ENCODE peak calls at places on chromosomes 1 and 21, in nine cellular contexts. Z, G, U, Y, J, V, B, O and T are unnamed samples.

GRCh38 chr1:53948291-53948690 is 2.1 kb downstream of the LRRC42 start:
- DNase-seq in G (no peak), J (no peak), U (no peak), Z (no peak), O (no peak), B (no peak), Y (no peak), V (no peak), T (no peak)

GRCh38 chr21:36909901-36910561 is 56.4 kb downstream of the HLCS start:
- DNase-seq in Y (no peak), B (no peak), Z (no peak), V (no peak), O (no peak), U (no peak), J (no peak), G (no peak), T (peak)

GRCh38 chr1:118271883-118272282 is 86.9 kb upstream of the SPAG17 start:
- DNase-seq in Z (no peak), Y (no peak), U (no peak), B (no peak), V (no peak), J (no peak), O (no peak), G (no peak), T (no peak)

GRCh38 chr1:66460776-66461175 is 73.2 kb upstream of the SGIP1 start:
- DNase-seq in O (no peak), V (no peak), Z (no peak), G (no peak), J (no peak), B (no peak), U (no peak), Y (no peak), T (no peak)

GRCh38 chr1:26158271-26159112 is at the start of gene FAM110D:
- DNase-seq in J (peak), Y (no peak), V (no peak), Z (no peak), G (no peak), U (no peak), B (no peak), O (no peak), T (no peak)

GRCh38 chr1:39642796-39643195 is 3.4 kb upstream of the HEYL start:
- DNase-seq in B (no peak), J (no peak), O (no peak), Y (no peak), V (no peak), Z (no peak), G (peak), U (no peak), T (no peak)

GRCh38 chr1:153490272-153491051 is 30.0 kb upstream of the S100A7 start:
- DNase-seq in G (peak), U (no peak), Y (no peak), V (no peak), Z (no peak), B (peak), J (no peak), O (peak), T (peak)

GRCh38 chr1:54347955-54348699 is 58.1 kb downstream of the SSBP3 start:
- DNase-seq in B (peak), Z (no peak), V (peak), O (peak), Y (no peak), J (no peak), U (no peak), G (no peak), T (no peak)

GRCh38 chr1:78840447-78841251 is 165.9 kb downstream of the ADGRL4 start:
- DNase-seq in Y (no peak), J (no peak), G (no peak), B (no peak), O (no peak), U (no peak), V (no peak), Z (no peak), T (no peak)

GRCh38 chr1:59062743-59063142 is 234.2 kb upstream of the FGGY start:
- DNase-seq in V (no peak), B (peak), Z (no peak), J (no peak), U (no peak), Y (no peak), O (peak), G (peak), T (peak)

GRCh38 chr1:45305231-45305630 is 21.5 kb upstream of the HPDL start:
- DNase-seq in Y (no peak), U (no peak), Z (no peak), B (no peak), V (no peak), G (no peak), J (no peak), O (no peak), T (no peak)

GRCh38 chr1:9691726-9692125 is 40.2 kb downstream of the PIK3CD start:
- DNase-seq in Y (no peak), Z (no peak), O (no peak), G (no peak), B (no peak), V (no peak), U (no peak), J (no peak), T (no peak)

GRCh38 chr1:241622708-241623107 is 17.5 kb downstream of the CHML start:
- DNase-seq in B (no peak), G (no peak), Z (no peak), J (no peak), Y (no peak), V (no peak), U (no peak), O (no peak), T (no peak)

GRCh38 chr1:46492871-46493270 is 3.2 kb downstream of the DMBX1 start:
- DNase-seq in U (no peak), B (no peak), J (no peak), G (no peak), V (no peak), Y (no peak), O (no peak), Z (no peak), T (no peak)

GRCh38 chr1:95723346-95723745 is 489.3 kb downstream of the RWDD3 start:
- DNase-seq in Z (no peak), O (no peak), U (no peak), B (no peak), J (no peak), Y (no peak), V (no peak), G (no peak), T (peak)

GRCh38 chr1:63829349-63830327 is 55.8 kb downstream of the ROR1 start:
- DNase-seq in Y (no peak), Z (no peak), V (no peak), O (peak), U (no peak), G (no peak), J (no peak), B (no peak), T (no peak)

GRCh38 chr1:239283229-239283628 is 103.1 kb upstream of the CHRM3 start:
- DNase-seq in B (no peak), G (no peak), Z (no peak), Y (no peak), V (no peak), J (no peak), O (no peak), U (no peak), T (no peak)

GRCh38 chr21:16797530-16797929 is 715.3 kb upstream of the CXADR start:
- DNase-seq in Y (no peak), O (no peak), B (no peak), V (no peak), J (no peak), U (no peak), G (no peak), Z (no peak), T (no peak)

GRCh38 chr21:32626633-32627196 is 14.5 kb upstream of the CFAP298 start:
- DNase-seq in Y (no peak), U (no peak), J (no peak), O (no peak), Z (no peak), B (no peak), G (no peak), V (no peak), T (no peak)

GRCh38 chr21:45498646-45499000 is 43.6 kb downstream of the SLC19A1 start:
- DNase-seq in G (no peak), B (no peak), Y (no peak), O (no peak), J (no peak), Z (no peak), V (peak), U (no peak), T (no peak)

GRCh38 chr1:7975212-7975865 is 13.8 kb downstream of the PARK7 start:
- DNase-seq in O (peak), J (peak), G (peak), Y (peak), U (peak), V (peak), Z (no peak), B (peak), T (peak)

GRCh38 chr1:29197590-29197924 is 15.9 kb upstream of the SRSF4 start:
- DNase-seq in U (no peak), O (peak), B (peak), V (no peak), G (no peak), J (peak), Y (no peak), Z (no peak), T (no peak)

GRCh38 chr1:203408485-203409229 is 57.7 kb upstream of the FMOD start:
- DNase-seq in V (no peak), B (peak), J (peak), U (peak), Y (no peak), Z (no peak), G (peak), O (peak), T (no peak)

GRCh38 chr1:107459204-107459904 is 318.5 kb downstream of the NTNG1 start:
- DNase-seq in G (no peak), V (no peak), B (no peak), U (no peak), Z (no peak), J (no peak), O (no peak), Y (no peak), T (no peak)

GRCh38 chr1:83637009-83637408 is 361.9 kb downstream of the TTLL7 start:
- DNase-seq in O (no peak), U (no peak), B (no peak), V (no peak), Z (no peak), Y (no peak), G (no peak), J (no peak), T (no peak)

GRCh38 chr1:83639785-83640184 is 359.1 kb downstream of the TTLL7 start:
- DNase-seq in Z (no peak), U (no peak), O (no peak), V (no peak), B (no peak), J (no peak), Y (no peak), G (no peak), T (no peak)

GRCh38 chr1:83641206-83641658 is 357.7 kb downstream of the TTLL7 start:
- DNase-seq in Y (no peak), O (no peak), J (no peak), Z (no peak), G (no peak), B (no peak), U (no peak), V (no peak), T (no peak)

GRCh38 chr1:83637586-83637985 is 361.3 kb downstream of the TTLL7 start:
- DNase-seq in Z (no peak), J (no peak), V (no peak), Y (no peak), U (no peak), O (no peak), G (no peak), B (no peak), T (no peak)

DNA sequence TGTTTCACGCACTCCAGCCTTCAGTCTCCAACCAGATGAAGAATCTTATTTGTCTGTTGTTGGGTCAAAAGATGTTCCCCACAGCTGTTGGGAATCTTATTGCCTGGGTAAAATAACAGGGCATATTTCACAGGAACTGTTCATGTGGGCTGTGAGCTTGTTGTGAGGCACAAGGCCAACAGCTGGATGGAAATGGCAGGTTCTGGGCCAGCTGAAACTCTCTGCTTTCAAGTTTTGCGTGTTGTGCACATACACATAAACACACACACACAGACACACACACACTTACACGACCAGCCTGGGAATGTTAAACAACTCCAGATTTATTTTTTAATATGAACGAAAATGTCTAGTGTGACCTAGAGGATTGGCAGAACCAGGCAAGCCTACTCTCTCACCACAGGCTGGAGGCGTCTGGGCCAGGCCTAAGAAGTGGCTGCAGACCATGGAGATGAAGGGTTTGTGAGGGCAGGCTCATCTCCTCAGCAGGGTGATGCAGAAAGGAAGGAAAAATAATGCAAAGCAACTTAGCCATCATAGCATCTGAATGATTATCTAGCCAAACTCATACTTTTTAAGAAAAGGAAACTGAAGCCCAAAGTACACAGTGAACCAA is 357.0 kb downstream of the TTLL7 start:
- DNase-seq in G (no peak), O (no peak), Z (no peak), B (no peak), Y (no peak), J (no peak), U (no peak), V (no peak), T (no peak)
- H3K27ac ChIP-seq in G (peak), O (no peak), Z (no peak), B (peak), Y (no peak), J (no peak), U (no peak), V (peak), T (no peak)

GRCh38 chr1:150560576-150560975 is 11.4 kb downstream of the ADAMTSL4 start:
- DNase-seq in Y (no peak), Z (no peak), V (no peak), U (no peak), B (peak), G (no peak), O (no peak), J (no peak), T (no peak)

GRCh38 chr1:150558328-150558727 is 9.1 kb downstream of the ADAMTSL4 start:
- DNase-seq in U (no peak), V (no peak), Z (no peak), G (no peak), Y (no peak), B (peak), O (no peak), J (no peak), T (no peak)

GRCh38 chr1:150558761-150559626 is 9.8 kb downstream of the ADAMTSL4 start:
- DNase-seq in Y (no peak), B (peak), V (peak), O (no peak), U (no peak), J (peak), G (peak), Z (no peak), T (no peak)

GRCh38 chr1:150560011-150560438 is 10.8 kb downstream of the ADAMTSL4 start:
- DNase-seq in G (peak), Z (peak), O (peak), U (no peak), B (peak), J (peak), V (peak), Y (peak), T (no peak)

GRCh38 chr1:150559627-150560010 is 10.4 kb downstream of the ADAMTSL4 start:
- DNase-seq in U (no peak), G (no peak), Z (no peak), O (no peak), V (no peak), Y (no peak), B (no peak), J (peak), T (no peak)
- H3K27ac ChIP-seq in U (no peak), G (peak), Z (no peak), O (peak), V (peak), Y (no peak), B (peak), J (no peak), T (peak)

GRCh38 chr1:156705321-156705917 is at the start of gene CRABP2:
- DNase-seq in Z (peak), U (no peak), V (no peak), G (no peak), J (no peak), B (peak), Y (peak), O (no peak), T (no peak)
- H3K27ac ChIP-seq in Z (peak), U (peak), V (peak), G (peak), J (no peak), B (peak), Y (peak), O (peak), T (no peak)

GRCh38 chr1:243455760-243456651 is 200.2 kb downstream of the SDCCAG8 start:
- DNase-seq in Z (no peak), U (no peak), O (no peak), G (no peak), B (no peak), Y (no peak), V (no peak), J (peak), T (no peak)

GRCh38 chr1:243447342-243447741 is 191.5 kb downstream of the SDCCAG8 start:
- DNase-seq in Y (no peak), B (no peak), J (no peak), O (no peak), U (no peak), Z (no peak), G (peak), V (no peak), T (peak)

GRCh38 chr1:243447844-243448243 is 192.0 kb downstream of the SDCCAG8 start:
- DNase-seq in O (no peak), V (no peak), Y (no peak), Z (no peak), G (no peak), U (no peak), B (no peak), J (no peak), T (no peak)

GRCh38 chr1:243454328-243454997 is 198.6 kb downstream of the SDCCAG8 start:
- DNase-seq in Z (no peak), B (no peak), U (no peak), G (no peak), J (peak), O (no peak), V (no peak), Y (no peak), T (no peak)

GRCh38 chr1:243452092-243452491 is 196.3 kb downstream of the SDCCAG8 start:
- DNase-seq in Y (no peak), U (no peak), J (no peak), V (no peak), G (no peak), B (no peak), O (no peak), Z (no peak), T (no peak)
- H3K27ac ChIP-seq in Y (no peak), U (no peak), J (no peak), V (no peak), G (no peak), B (no peak), O (no peak), Z (no peak), T (no peak)

GRCh38 chr1:164708596-164708995 is 149.6 kb downstream of the PBX1 start:
- DNase-seq in V (no peak), G (no peak), B (no peak), J (no peak), Y (no peak), Z (no peak), O (no peak), U (no peak), T (no peak)

GRCh38 chr1:164704954-164705353 is 146.0 kb downstream of the PBX1 start:
- DNase-seq in Y (no peak), J (no peak), O (no peak), U (no peak), B (no peak), V (no peak), G (no peak), Z (no peak), T (no peak)

GRCh38 chr1:164707868-164708331 is 148.9 kb downstream of the PBX1 start:
- DNase-seq in O (no peak), J (no peak), V (no peak), Z (no peak), Y (no peak), U (no peak), G (no peak), B (no peak), T (peak)

GRCh38 chr1:164709108-164709507 is 150.1 kb downstream of the PBX1 start:
- DNase-seq in O (no peak), J (no peak), V (no peak), G (no peak), Y (no peak), B (no peak), Z (no peak), U (no peak), T (no peak)

DNA sequence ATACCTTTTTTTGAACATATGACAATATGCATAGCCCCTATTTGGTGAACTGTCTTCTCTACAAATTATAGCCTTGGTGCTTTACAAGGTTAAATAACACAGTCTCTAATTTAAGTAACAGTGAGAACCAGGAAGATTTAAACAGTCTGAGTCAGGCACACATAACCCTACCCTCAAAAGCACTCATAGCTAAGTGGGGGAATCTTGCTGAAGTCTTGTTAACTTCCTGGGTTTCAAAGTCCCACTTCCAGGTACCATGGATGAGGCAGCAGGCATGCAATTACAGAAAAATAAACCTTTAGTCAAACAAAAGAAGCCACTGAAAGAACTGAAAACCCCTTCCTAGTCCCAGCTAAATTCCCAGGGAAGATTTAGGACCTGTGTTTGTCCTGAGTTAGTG is 147.6 kb downstream of the PBX1 start:
- DNase-seq in Y (no peak), G (no peak), O (peak), B (no peak), J (no peak), V (no peak), U (no peak), Z (no peak), T (no peak)
- H3K27ac ChIP-seq in Y (no peak), G (peak), O (peak), B (peak), J (no peak), V (peak), U (no peak), Z (no peak), T (peak)

GRCh38 chr1:234863596-234863995 is 253.6 kb upstream of the IRF2BP2 start:
- DNase-seq in U (no peak), Y (no peak), J (no peak), Z (no peak), V (no peak), B (no peak), G (no peak), O (no peak), T (no peak)
- H3K27ac ChIP-seq in U (peak), Y (no peak), J (no peak), Z (no peak), V (peak), B (peak), G (peak), O (peak), T (peak)

DNA sequence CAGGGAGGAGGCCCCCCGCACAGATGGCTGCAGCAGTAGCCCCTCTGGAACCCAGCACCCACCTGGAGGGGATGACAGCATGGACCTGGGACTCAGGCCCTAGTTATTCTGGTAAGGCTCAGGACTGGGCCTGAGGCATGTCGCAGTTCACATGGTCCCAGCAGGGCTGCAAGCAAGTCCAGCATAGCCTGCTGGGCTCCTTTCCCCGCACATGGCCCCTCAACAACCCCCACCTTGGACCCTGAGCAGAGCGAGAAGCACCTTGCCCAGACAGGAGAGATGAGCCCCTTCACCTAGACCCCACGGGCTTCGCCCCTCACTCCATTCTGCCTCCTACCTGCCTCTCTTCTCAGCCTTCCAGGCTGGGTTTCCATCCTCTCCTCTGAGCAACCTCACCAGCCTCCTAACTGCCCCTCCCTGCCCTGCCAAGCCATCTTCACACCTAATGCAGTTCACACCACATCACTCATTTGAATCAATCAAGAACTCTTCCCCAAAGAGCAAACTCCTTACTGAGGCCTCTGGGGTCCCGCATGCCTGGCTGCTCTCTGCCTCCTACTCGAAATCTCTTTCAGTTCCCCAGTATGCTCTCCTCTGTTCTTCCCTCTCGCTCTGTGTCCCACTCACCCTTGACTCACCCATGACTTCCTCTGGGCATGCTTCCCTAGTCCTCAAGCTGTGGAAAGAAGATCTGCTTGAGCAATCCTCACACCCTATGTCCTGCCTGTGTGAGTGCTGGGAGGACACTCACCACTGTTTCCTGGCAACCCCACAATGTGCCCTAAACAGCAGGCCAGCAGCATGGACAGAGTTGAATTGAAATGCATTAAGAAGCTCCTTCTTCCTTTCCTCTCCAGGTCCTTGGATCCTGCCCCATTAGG is 9.4 kb upstream of the THEMIS2 start:
- DNase-seq in Z (no peak), O (peak), J (peak), B (peak), G (peak), Y (no peak), U (no peak), V (peak), T (peak)
- H3K27ac ChIP-seq in Z (no peak), O (peak), J (no peak), B (peak), G (no peak), Y (no peak), U (peak), V (peak), T (peak)